ENCODE peak calls at places on chromosomes 12 and 14, in eight cellular contexts. D is thoracic aorta; S is PC-9; R is CD8-positive, alpha-beta T cell; K is AG04450; V is mucosa of descending colon; Y is gastrocnemius medialis; N is brain microvascular endothelial cell. C is an unnamed sample.

GRCh38 chr14:99593971-99594841 is 9.8 kb downstream of the CCDC85C start:
- DNase-seq in R (no peak), Y (no peak), S (no peak), V (no peak), N (no peak), D (no peak), K (no peak), C (no peak)

GRCh38 chr12:84814664-84815245 is 97.8 kb downstream of the SLC6A15 start:
- DNase-seq in D (no peak), V (no peak), Y (no peak), K (no peak), N (peak; percentile 41), S (no peak), R (no peak), C (no peak)

GRCh38 chr14:30988509-30988908 is 36.9 kb upstream of the AP4S1 start:
- DNase-seq in S (no peak), D (no peak), V (no peak), Y (no peak), R (no peak), K (no peak), N (no peak), C (no peak)

GRCh38 chr12:40211185-40211584 is 13.6 kb upstream of the LRRK2 start:
- DNase-seq in N (no peak), K (no peak), S (no peak), Y (no peak), R (no peak), D (no peak), V (no peak), C (no peak)

GRCh38 chr12:34377243-34378035 is 355.1 kb downstream of the ALG10 start:
- DNase-seq in R (no peak), S (no peak), N (no peak), D (no peak), V (no peak), Y (no peak), K (no peak), C (no peak)

GRCh38 chr12:112928978-112929377 is 9.3 kb upstream of the OAS3 start:
- DNase-seq in V (no peak), Y (no peak), R (no peak), N (no peak), S (no peak), D (no peak), K (no peak), C (no peak)

GRCh38 chr14:21923820-21924219 is 250.2 kb upstream of the OR4E1 start:
- DNase-seq in N (no peak), Y (no peak), V (no peak), K (no peak), R (peak; percentile 54), D (no peak), S (no peak), C (no peak)

GRCh38 chr12:2136901-2137300 is 84.1 kb downstream of the CACNA1C start:
- DNase-seq in Y (no peak), R (no peak), D (no peak), K (no peak), N (no peak), V (no peak), S (no peak), C (no peak)

GRCh38 chr12:69512820-69513219 is 42.6 kb downstream of the FRS2 start:
- DNase-seq in N (no peak), Y (no peak), D (no peak), V (no peak), R (no peak), S (no peak), K (no peak), C (no peak)

GRCh38 chr12:122060069-122060468 is 18.5 kb upstream of the MLXIP start:
- DNase-seq in K (no peak), S (no peak), V (no peak), N (no peak), R (no peak), D (no peak), Y (no peak), C (no peak)

GRCh38 chr12:104586325-104587048 is 129.7 kb downstream of the CHST11 start:
- DNase-seq in S (no peak), Y (no peak), V (no peak), N (no peak), K (no peak), D (no peak), R (no peak), C (no peak)

GRCh38 chr12:114018669-114019068 is 52.5 kb upstream of the RBM19 start:
- DNase-seq in K (no peak), N (no peak), S (no peak), Y (no peak), D (no peak), V (no peak), R (no peak), C (no peak)

GRCh38 chr12:85968606-85969005 is 94.5 kb downstream of the NTS start:
- DNase-seq in N (no peak), R (no peak), Y (no peak), V (no peak), D (no peak), S (no peak), K (no peak), C (no peak)

GRCh38 chr14:50928002-50928635 is 16.2 kb downstream of the PYGL start:
- DNase-seq in Y (no peak), V (no peak), D (peak; percentile 13), S (no peak), K (no peak), R (no peak), N (no peak), C (no peak)

GRCh38 chr12:124053855-124054254 is 80.8 kb downstream of the ZNF664 start:
- DNase-seq in S (peak; percentile 9), N (peak; percentile 58), K (peak; percentile 18), D (no peak), R (no peak), Y (no peak), V (peak; percentile 54), C (no peak)
- TF ChIP-seq CTCF in S (no peak), N (peak; percentile 87), K (peak; percentile 63), D (peak; percentile 59), R (no peak), Y (peak; percentile 63), V (peak; percentile 10), C (no peak)

GRCh38 chr12:120238224-120238616 is 27.3 kb downstream of the PXN start:
- DNase-seq in S (no peak), K (no peak), N (no peak), Y (no peak), V (no peak), D (no peak), R (no peak), C (no peak)

GRCh38 chr12:120234643-120235368 is 30.7 kb downstream of the PXN start:
- DNase-seq in K (peak; percentile 70), Y (peak; percentile 96), V (peak; percentile 74), R (no peak), N (peak; percentile 98), S (peak; percentile 79), D (peak; percentile 87), C (peak; percentile 80)

GRCh38 chr12:120236124-120236398 is 29.5 kb downstream of the PXN start:
- DNase-seq in N (no peak), V (no peak), K (no peak), R (no peak), D (no peak), Y (no peak), S (no peak), C (no peak)

GRCh38 chr12:120238839-120239445 is 26.6 kb downstream of the PXN start:
- DNase-seq in S (peak; percentile 29), N (no peak), K (no peak), D (no peak), R (no peak), Y (no peak), V (no peak), C (no peak)

DNA sequence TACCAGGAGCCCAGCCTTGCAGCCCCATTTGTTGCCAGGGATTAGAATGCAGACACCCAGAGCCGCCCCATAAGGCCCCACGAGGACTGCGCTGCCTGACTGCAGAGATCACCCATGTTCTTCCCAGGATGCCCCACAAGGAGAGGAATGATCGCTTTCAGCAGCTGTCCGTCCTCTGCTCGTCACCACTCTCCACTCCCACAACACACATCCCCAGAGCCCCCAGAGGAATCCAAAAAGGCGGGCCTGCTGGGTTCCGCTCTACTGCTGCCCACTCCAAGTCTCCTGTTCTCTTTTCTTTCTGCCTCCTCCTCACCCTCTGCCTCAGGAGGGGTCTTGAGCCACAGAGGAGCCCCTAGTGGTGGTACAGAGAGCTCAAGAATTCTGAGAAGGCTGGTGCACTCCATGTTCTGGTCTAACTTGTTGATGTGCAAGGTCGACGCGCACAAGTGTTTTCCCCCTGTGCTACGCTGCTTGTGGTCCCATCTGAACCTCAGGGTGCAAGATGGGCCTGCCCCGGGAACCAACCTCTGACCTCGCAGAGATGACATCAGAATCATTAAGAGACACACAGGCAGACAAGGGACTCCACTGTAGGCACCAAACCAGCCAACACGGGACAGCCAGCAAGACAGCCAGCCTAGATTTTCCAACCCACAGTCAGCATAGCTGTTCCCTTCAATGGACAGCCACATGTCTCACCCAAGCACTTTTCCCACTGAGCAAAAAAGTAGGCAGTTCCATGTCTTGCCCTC is 30.0 kb downstream of the PXN start:
- DNase-seq in V (no peak), Y (no peak), K (no peak), S (no peak), N (no peak), D (no peak), R (no peak), C (no peak)
- TF ChIP-seq CTCF in V (no peak), Y (peak; percentile 26), K (peak; percentile 51), S (no peak), N (peak; percentile 65), D (no peak), R (no peak), C (peak; percentile 40)

GRCh38 chr14:90815817-90816662 is at the start of gene TTC7B:
- DNase-seq in V (peak; percentile 61), D (no peak), R (peak; percentile 57), S (no peak), N (no peak), Y (no peak), K (no peak), C (peak; percentile 71)
- TF ChIP-seq CTCF in V (peak; percentile 39), D (peak; percentile 30), R (no peak), S (no peak), N (peak; percentile 50), Y (peak; percentile 40), K (peak; percentile 36), C (no peak)

GRCh38 chr14:91331761-91332447 is 85.7 kb downstream of the CCDC88C start:
- DNase-seq in R (no peak), S (no peak), K (no peak), N (no peak), Y (no peak), V (no peak), D (no peak), C (no peak)

GRCh38 chr14:91336093-91336450 is 81.5 kb downstream of the CCDC88C start:
- DNase-seq in Y (no peak), K (no peak), V (no peak), N (no peak), S (no peak), D (no peak), R (no peak), C (no peak)

GRCh38 chr14:91332448-91333059 is 85.1 kb downstream of the CCDC88C start:
- DNase-seq in N (no peak), S (no peak), R (no peak), D (no peak), K (no peak), Y (no peak), V (peak; percentile 67), C (no peak)

GRCh38 chr14:91335191-91336092 is 82.2 kb downstream of the CCDC88C start:
- DNase-seq in S (no peak), V (no peak), Y (no peak), D (no peak), R (no peak), N (no peak), K (no peak), C (no peak)

DNA sequence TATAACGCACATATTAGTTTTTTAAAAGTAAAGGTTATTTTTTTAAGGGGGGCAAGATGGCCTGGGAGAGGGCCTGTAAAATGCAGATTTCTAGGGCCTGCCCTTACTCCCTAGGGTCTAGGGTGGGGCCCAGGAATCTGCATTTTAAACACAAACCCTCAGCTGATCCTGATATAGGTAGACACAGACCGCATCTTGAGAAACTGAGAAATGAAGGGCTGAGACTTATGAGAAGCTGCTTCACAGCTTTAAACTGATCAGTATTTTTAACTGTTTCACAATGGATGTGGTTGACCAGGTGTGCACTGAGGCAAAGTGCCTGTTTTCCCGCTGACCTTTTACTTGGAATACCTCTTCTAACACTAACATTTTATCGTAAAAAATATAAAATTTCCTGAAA is 84.0 kb downstream of the CCDC88C start:
- DNase-seq in Y (no peak), N (no peak), K (no peak), V (no peak), D (no peak), R (no peak), S (no peak), C (no peak)
- TF ChIP-seq CTCF in Y (no peak), N (no peak), K (no peak), V (no peak), D (no peak), R (no peak), S (no peak), C (no peak)

C was measured in Calu3.